ENCODE peak calls at places on chromosomes 7 and 10, in ten cellular contexts. One of them, this sample, is unnamed.

GRCh38 chr10:96840841-96841518 is 8.9 kb downstream of the LCOR start:
- DNase-seq in iPS-NIHi11: no peak
- DNase-seq in left ventricle myocardium inferior: no peak
- DNase-seq in EL: peak
- DNase-seq in HFF-Myc: no peak
- DNase-seq in cardiac septum: no peak
- DNase-seq in NCI-H510A treated with DMSO at 0.1 percent for 48 hours: no peak
- DNase-seq in upper lobe of right lung: no peak
- DNase-seq in hypothalamus: no peak
- DNase-seq in NCI-H1417: no peak
- DNase-seq in this sample: no peak

GRCh38 chr10:90857635-90858488 is at the start of gene HTR7:
- DNase-seq in left ventricle myocardium inferior: peak
- DNase-seq in NCI-H510A treated with DMSO at 0.1 percent for 48 hours: peak
- DNase-seq in EL: peak
- DNase-seq in upper lobe of right lung: peak
- DNase-seq in HFF-Myc: no peak
- DNase-seq in iPS-NIHi11: peak
- DNase-seq in cardiac septum: peak
- DNase-seq in hypothalamus: peak
- DNase-seq in NCI-H1417: peak
- DNase-seq in this sample: no peak

GRCh38 chr10:3813986-3814831 is 29.2 kb upstream of the KLF6 start:
- DNase-seq in NCI-H510A treated with DMSO at 0.1 percent for 48 hours: peak
- DNase-seq in iPS-NIHi11: no peak
- DNase-seq in left ventricle myocardium inferior: no peak
- DNase-seq in HFF-Myc: no peak
- DNase-seq in upper lobe of right lung: no peak
- DNase-seq in EL: peak
- DNase-seq in NCI-H1417: peak
- DNase-seq in cardiac septum: no peak
- DNase-seq in hypothalamus: no peak
- DNase-seq in this sample: no peak

GRCh38 chr7:98722402-98722801 is 105.3 kb downstream of the NPTX2 start:
- DNase-seq in upper lobe of right lung: no peak
- DNase-seq in NCI-H1417: no peak
- DNase-seq in EL: no peak
- DNase-seq in cardiac septum: no peak
- DNase-seq in HFF-Myc: no peak
- DNase-seq in left ventricle myocardium inferior: no peak
- DNase-seq in NCI-H510A treated with DMSO at 0.1 percent for 48 hours: no peak
- DNase-seq in iPS-NIHi11: no peak
- DNase-seq in hypothalamus: no peak
- DNase-seq in this sample: no peak

GRCh38 chr7:11120068-11120664 is 146.5 kb downstream of the PHF14 start:
- DNase-seq in NCI-H1417: no peak
- DNase-seq in upper lobe of right lung: no peak
- DNase-seq in hypothalamus: no peak
- DNase-seq in left ventricle myocardium inferior: no peak
- DNase-seq in cardiac septum: no peak
- DNase-seq in HFF-Myc: no peak
- DNase-seq in EL: no peak
- DNase-seq in NCI-H510A treated with DMSO at 0.1 percent for 48 hours: no peak
- DNase-seq in iPS-NIHi11: no peak
- DNase-seq in this sample: no peak

GRCh38 chr10:93512565-93512964 is 16.2 kb downstream of the CEP55 start:
- DNase-seq in NCI-H1417: no peak
- DNase-seq in hypothalamus: no peak
- DNase-seq in left ventricle myocardium inferior: no peak
- DNase-seq in cardiac septum: no peak
- DNase-seq in NCI-H510A treated with DMSO at 0.1 percent for 48 hours: no peak
- DNase-seq in upper lobe of right lung: no peak
- DNase-seq in EL: peak
- DNase-seq in iPS-NIHi11: no peak
- DNase-seq in HFF-Myc: no peak
- DNase-seq in this sample: no peak

GRCh38 chr7:152074673-152075072 is 49.2 kb downstream of the GALNT11 start:
- DNase-seq in upper lobe of right lung: no peak
- DNase-seq in hypothalamus: no peak
- DNase-seq in NCI-H510A treated with DMSO at 0.1 percent for 48 hours: no peak
- DNase-seq in NCI-H1417: no peak
- DNase-seq in HFF-Myc: no peak
- DNase-seq in left ventricle myocardium inferior: no peak
- DNase-seq in EL: no peak
- DNase-seq in cardiac septum: no peak
- DNase-seq in iPS-NIHi11: no peak
- DNase-seq in this sample: no peak

GRCh38 chr7:64312826-64313225 is 935 bp upstream of the ZNF736 start:
- DNase-seq in HFF-Myc: no peak
- DNase-seq in NCI-H1417: no peak
- DNase-seq in left ventricle myocardium inferior: no peak
- DNase-seq in upper lobe of right lung: no peak
- DNase-seq in hypothalamus: no peak
- DNase-seq in cardiac septum: no peak
- DNase-seq in EL: no peak
- DNase-seq in NCI-H510A treated with DMSO at 0.1 percent for 48 hours: no peak
- DNase-seq in iPS-NIHi11: no peak
- DNase-seq in this sample: no peak

GRCh38 chr7:120227255-120227654 is 45.7 kb upstream of the KCND2 start:
- DNase-seq in upper lobe of right lung: no peak
- DNase-seq in EL: no peak
- DNase-seq in HFF-Myc: no peak
- DNase-seq in left ventricle myocardium inferior: no peak
- DNase-seq in hypothalamus: no peak
- DNase-seq in cardiac septum: no peak
- DNase-seq in NCI-H1417: no peak
- DNase-seq in NCI-H510A treated with DMSO at 0.1 percent for 48 hours: no peak
- DNase-seq in iPS-NIHi11: no peak
- DNase-seq in this sample: no peak

GRCh38 chr7:149422914-149423285 is 38.0 kb downstream of the ZNF777 start:
- DNase-seq in left ventricle myocardium inferior: peak
- DNase-seq in hypothalamus: no peak
- DNase-seq in upper lobe of right lung: peak
- DNase-seq in NCI-H510A treated with DMSO at 0.1 percent for 48 hours: no peak
- DNase-seq in cardiac septum: no peak
- DNase-seq in HFF-Myc: no peak
- DNase-seq in iPS-NIHi11: peak
- DNase-seq in EL: no peak
- DNase-seq in NCI-H1417: peak
- DNase-seq in this sample: no peak

GRCh38 chr7:91846436-91846835 is 34.1 kb downstream of the MTERF1 start:
- DNase-seq in left ventricle myocardium inferior: no peak
- DNase-seq in NCI-H1417: no peak
- DNase-seq in EL: no peak
- DNase-seq in hypothalamus: no peak
- DNase-seq in iPS-NIHi11: no peak
- DNase-seq in HFF-Myc: no peak
- DNase-seq in upper lobe of right lung: no peak
- DNase-seq in cardiac septum: no peak
- DNase-seq in NCI-H510A treated with DMSO at 0.1 percent for 48 hours: no peak
- DNase-seq in this sample: no peak

GRCh38 chr7:130063036-130063435 is 7.3 kb upstream of the KLHDC10 start:
- DNase-seq in NCI-H1417: peak
- DNase-seq in left ventricle myocardium inferior: no peak
- DNase-seq in cardiac septum: no peak
- DNase-seq in NCI-H510A treated with DMSO at 0.1 percent for 48 hours: no peak
- DNase-seq in HFF-Myc: peak
- DNase-seq in upper lobe of right lung: peak
- DNase-seq in hypothalamus: no peak
- DNase-seq in EL: peak
- DNase-seq in iPS-NIHi11: peak
- DNase-seq in this sample: no peak

GRCh38 chr10:128263891-128264688 is 137.9 kb upstream of the MKI67 start:
- DNase-seq in NCI-H510A treated with DMSO at 0.1 percent for 48 hours: peak
- DNase-seq in left ventricle myocardium inferior: peak
- DNase-seq in HFF-Myc: no peak
- DNase-seq in cardiac septum: no peak
- DNase-seq in hypothalamus: peak
- DNase-seq in iPS-NIHi11: peak
- DNase-seq in upper lobe of right lung: peak
- DNase-seq in NCI-H1417: peak
- DNase-seq in EL: peak
- DNase-seq in this sample: no peak

GRCh38 chr10:43821103-43821502 is 172.4 kb upstream of the ZNF32 start:
- DNase-seq in HFF-Myc: no peak
- DNase-seq in hypothalamus: no peak
- DNase-seq in cardiac septum: no peak
- DNase-seq in NCI-H510A treated with DMSO at 0.1 percent for 48 hours: no peak
- DNase-seq in iPS-NIHi11: no peak
- DNase-seq in EL: no peak
- DNase-seq in upper lobe of right lung: no peak
- DNase-seq in NCI-H1417: no peak
- DNase-seq in left ventricle myocardium inferior: no peak
- DNase-seq in this sample: peak

GRCh38 chr7:41792099-41792498 is 89.2 kb upstream of the INHBA start:
- DNase-seq in NCI-H1417: no peak
- DNase-seq in HFF-Myc: no peak
- DNase-seq in upper lobe of right lung: no peak
- DNase-seq in iPS-NIHi11: no peak
- DNase-seq in EL: no peak
- DNase-seq in NCI-H510A treated with DMSO at 0.1 percent for 48 hours: no peak
- DNase-seq in cardiac septum: no peak
- DNase-seq in left ventricle myocardium inferior: no peak
- DNase-seq in hypothalamus: no peak
- DNase-seq in this sample: no peak